ENCODE peak calls at places on chromosomes 2 and 18, in seven cellular contexts. N, Z, Y, A, D, U and K are unnamed samples.
A peak's percentile ranks its signal among the peaks of the same experiment; 100 is the strongest.

GRCh38 chr18:63505566-63506335 is 29.0 kb downstream of the SERPINB5 start:
- DNase-seq in N (peak; percentile 6), Z (no peak), Y (peak; percentile 24), A (no peak), D (peak; percentile 30), U (peak; percentile 44), K (no peak)

GRCh38 chr2:212254331-212254730 is 284.3 kb downstream of the ERBB4 start:
- DNase-seq in N (no peak), Z (no peak), Y (no peak), A (no peak), D (no peak), U (no peak), K (no peak)

GRCh38 chr2:20111311-20112131 is 60.1 kb upstream of the LAPTM4A start:
- DNase-seq in N (no peak), Z (no peak), Y (no peak), A (no peak), D (no peak), U (no peak), K (no peak)

GRCh38 chr2:165105911-165106310 is 97.9 kb downstream of the SCN3A start:
- DNase-seq in N (no peak), Z (no peak), Y (no peak), A (no peak), D (no peak), U (no peak), K (no peak)

GRCh38 chr2:180208841-180209240 is 201.7 kb upstream of the CWC22 start:
- DNase-seq in N (no peak), Z (no peak), Y (no peak), A (no peak), D (no peak), U (no peak), K (no peak)

GRCh38 chr18:72601944-72602343 is 57.8 kb upstream of the CBLN2 start:
- DNase-seq in N (no peak), Z (no peak), Y (no peak), A (no peak), D (no peak), U (no peak), K (no peak)

GRCh38 chr18:63564576-63564975 is 22.4 kb downstream of the SERPINB12 start:
- DNase-seq in N (no peak), Z (no peak), Y (no peak), A (no peak), D (no peak), U (no peak), K (no peak)

GRCh38 chr2:219570924-219571310 is 422 bp downstream of the OBSL1 start:
- DNase-seq in N (no peak), Z (no peak), Y (no peak), A (no peak), D (no peak), U (no peak), K (no peak)

GRCh38 chr2:70010222-70011111 is 49.0 kb upstream of the ASPRV1 start:
- DNase-seq in N (no peak), Z (no peak), Y (peak; percentile 66), A (no peak), D (no peak), U (no peak), K (no peak)

GRCh38 chr18:66558773-66559172 is 45.1 kb downstream of the CDH19 start:
- DNase-seq in N (no peak), Z (no peak), Y (no peak), A (no peak), D (no peak), U (no peak), K (no peak)

GRCh38 chr2:143942486-143942885 is 577.4 kb downstream of the ZEB2 start:
- DNase-seq in N (no peak), Z (no peak), Y (no peak), A (no peak), D (peak; percentile 11), U (no peak), K (no peak)

GRCh38 chr2:58871469-58872142 is 630.5 kb upstream of the FANCL start:
- DNase-seq in N (no peak), Z (no peak), Y (no peak), A (no peak), D (no peak), U (no peak), K (no peak)

GRCh38 chr2:218853766-218854165 is 5.8 kb upstream of the WNT6 start:
- DNase-seq in N (no peak), Z (no peak), Y (no peak), A (no peak), D (no peak), U (no peak), K (no peak)

GRCh38 chr2:134177351-134177931 is 76.4 kb upstream of the MGAT5 start:
- DNase-seq in N (no peak), Z (no peak), Y (no peak), A (no peak), D (no peak), U (no peak), K (no peak)

GRCh38 chr2:37897511-37897910 is 27.6 kb upstream of the RMDN2 start:
- DNase-seq in N (no peak), Z (no peak), Y (no peak), A (no peak), D (no peak), U (no peak), K (no peak)

GRCh38 chr2:119792907-119793312 is 33.2 kb downstream of the PTPN4 start:
- DNase-seq in N (no peak), Z (no peak), Y (no peak), A (no peak), D (no peak), U (no peak), K (no peak)